ENCODE peak calls at places on chromosomes 5 and 9, in ten cellular contexts. I is breast epithelium, H is sigmoid colon, F is prostate gland, T is stomach, J is spleen, Q is HCT116, S is K562, M is GM12878, Z is H1. C is an unnamed sample.
A peak's percentile ranks its signal among the peaks of the same experiment; 100 is the strongest.

GRCh38 chr9:38008168-38009034 is 60.6 kb downstream of the SHB start:
- DNase-seq in Q (peak; percentile 82), S (peak; percentile 72), H (no peak), T (peak; percentile 35), Z (no peak), J (no peak), M (peak; percentile 56), F (peak; percentile 64), I (peak; percentile 64), C (no peak)

GRCh38 chr5:31987985-31988710 is 186.0 kb downstream of the GOLPH3 start:
- DNase-seq in J (peak; percentile 15), Z (no peak), F (no peak), I (no peak), Q (peak; percentile 77), S (no peak), T (no peak), H (no peak), M (no peak), C (no peak)

GRCh38 chr5:92758552-92758951 is 822.5 kb downstream of the NR2F1-AS1 start:
- DNase-seq in M (no peak), H (no peak), F (no peak), I (no peak), Q (no peak), T (no peak), S (no peak), J (no peak), Z (no peak), C (no peak)

GRCh38 chr5:144697847-144698262 is 527.2 kb downstream of the KCTD16 start:
- DNase-seq in H (no peak), T (no peak), I (no peak), Q (no peak), M (no peak), Z (no peak), F (no peak), S (no peak), J (no peak), C (no peak)

GRCh38 chr5:93395010-93395409 is 186.0 kb downstream of the NR2F1-AS1 start:
- DNase-seq in H (no peak), F (no peak), T (no peak), J (no peak), S (no peak), I (no peak), Z (no peak), M (no peak), Q (no peak), C (no peak)

GRCh38 chr9:106708147-106708838 is 154.7 kb upstream of the ZNF462 start:
- DNase-seq in S (no peak), Z (no peak), F (no peak), Q (no peak), J (no peak), M (no peak), H (no peak), T (no peak), I (no peak), C (no peak)

GRCh38 chr5:14199902-14200301 is 56.8 kb downstream of the TRIO start:
- DNase-seq in M (no peak), I (no peak), F (no peak), Z (no peak), S (no peak), T (no peak), Q (no peak), H (no peak), J (no peak), C (no peak)

GRCh38 chr9:118829334-118829733 is 539.9 kb downstream of the BRINP1 start:
- DNase-seq in M (no peak), Z (no peak), S (no peak), J (no peak), T (no peak), F (no peak), Q (no peak), H (no peak), I (no peak), C (no peak)

GRCh38 chr5:52800394-52801213 is 12.9 kb downstream of the ITGA1 start:
- DNase-seq in M (no peak), H (peak; percentile 84), Z (peak; percentile 60), T (peak; percentile 73), I (peak; percentile 51), F (peak; percentile 55), S (peak; percentile 40), J (peak; percentile 91), Q (no peak), C (no peak)

GRCh38 chr9:133140174-133140505 is 19.1 kb upstream of the RALGDS start:
- DNase-seq in M (no peak), I (no peak), S (no peak), Z (no peak), H (no peak), J (no peak), F (no peak), T (no peak), Q (no peak), C (no peak)

GRCh38 chr9:133142657-133143592 is 20.8 kb downstream of the GBGT1 start:
- DNase-seq in F (no peak), J (peak; percentile 79), Z (no peak), T (peak; percentile 25), S (no peak), H (no peak), I (no peak), Q (no peak), M (no peak), C (no peak)

GRCh38 chr9:133143639-133144141 is 20.0 kb downstream of the GBGT1 start:
- DNase-seq in J (no peak), Z (no peak), I (no peak), S (no peak), M (no peak), T (peak; percentile 24), F (no peak), Q (no peak), H (no peak), C (no peak)

GRCh38 chr9:133140606-133141005 is 19.6 kb upstream of the RALGDS start:
- DNase-seq in J (no peak), I (no peak), Q (no peak), S (no peak), M (no peak), Z (no peak), F (no peak), H (no peak), T (no peak), C (no peak)

GRCh38 chr9:133141833-133142594 is 21.0 kb upstream of the RALGDS start:
- DNase-seq in M (no peak), S (no peak), I (peak; percentile 70), F (peak; percentile 36), J (peak; percentile 89), Z (no peak), T (peak; percentile 88), H (peak; percentile 75), Q (no peak), C (no peak)
- TF ChIP-seq POLR2AphosphoS5 in M (peak; percentile 46), S (no peak), I (no peak), F (no peak), J (peak; percentile 60), Z (no peak), T (peak; percentile 36), H (no peak), Q (no peak), C (no peak)

DNA sequence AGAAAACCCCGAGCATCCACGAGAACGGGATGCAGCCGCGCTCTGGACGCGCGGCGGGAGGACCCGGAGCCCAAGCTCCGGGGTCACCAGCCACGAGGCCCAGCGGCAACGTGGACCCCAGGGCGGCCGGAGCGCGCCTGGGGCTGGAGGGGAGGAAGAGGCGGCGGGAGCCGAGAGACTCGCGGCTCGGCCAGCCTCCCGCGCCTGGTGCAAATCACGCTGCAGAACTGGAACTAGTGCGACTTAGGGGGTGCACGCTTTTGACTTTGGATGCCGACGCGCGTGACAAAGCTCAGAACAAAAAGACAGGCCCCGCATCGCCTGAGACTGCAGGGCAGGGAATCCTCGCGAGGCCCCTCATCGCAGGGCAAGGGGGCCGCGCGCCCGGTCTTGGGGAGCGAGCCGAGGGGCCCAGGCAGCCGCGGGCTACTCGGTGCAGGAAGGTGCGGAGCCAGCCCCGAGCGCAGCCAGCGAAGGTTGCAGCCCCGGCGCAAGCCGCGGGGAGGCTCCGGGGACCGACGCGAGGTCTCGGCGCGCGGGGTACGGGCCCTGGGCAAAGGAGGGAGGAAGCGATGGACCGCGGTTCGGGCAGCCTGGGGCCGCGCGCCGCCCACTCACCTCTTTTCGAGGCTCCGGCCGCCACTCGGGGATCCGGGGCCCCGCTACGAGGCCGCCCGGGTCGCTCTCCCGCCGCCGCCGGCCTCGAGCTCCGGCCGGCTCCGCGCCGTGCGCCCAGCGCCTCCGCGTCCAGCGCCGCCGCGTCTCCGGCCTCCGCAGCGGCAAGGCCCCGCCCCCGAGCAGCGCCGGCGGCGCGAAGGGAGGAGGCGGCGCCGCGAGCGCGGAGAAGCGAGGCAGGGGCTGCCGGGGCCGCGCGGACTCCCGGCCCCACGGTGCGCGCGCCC is at the start of gene GOLM1:
- DNase-seq in T (peak; percentile 58), Z (peak; percentile 74), F (peak; percentile 17), S (peak; percentile 43), J (peak; percentile 82), I (no peak), Q (no peak), H (peak; percentile 73), M (no peak), C (no peak)
- TF ChIP-seq POLR2A in T (no peak), Z (peak; percentile 62), F (no peak), S (no peak), J (no peak), I (no peak), Q (peak; percentile 82), H (no peak), M (peak; percentile 36), C (no peak)

DNA sequence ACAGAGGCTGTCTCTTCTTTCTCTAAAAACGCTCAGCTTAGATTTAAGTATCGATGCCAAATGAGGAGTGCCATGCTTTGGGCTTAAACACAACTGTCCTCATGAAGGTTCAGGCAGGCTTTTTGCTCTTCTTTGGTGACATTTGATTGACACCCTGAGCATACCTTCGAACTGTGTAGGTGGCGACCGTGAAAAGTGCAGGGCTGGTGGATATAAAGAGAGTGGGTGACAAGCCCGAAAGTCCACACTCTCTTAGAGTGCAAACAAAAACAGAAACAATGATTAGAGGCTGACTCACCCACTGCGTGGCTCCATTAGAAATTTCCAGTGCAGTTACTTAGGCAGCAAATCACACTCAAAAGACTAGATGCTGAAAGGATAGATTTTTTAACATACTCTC is 141.7 kb downstream of the SYK start:
- DNase-seq in S (no peak), I (no peak), Q (no peak), T (no peak), M (no peak), J (no peak), Z (no peak), H (no peak), F (no peak), C (no peak)
- TF ChIP-seq CTCF in S (no peak), I (no peak), Q (no peak), T (no peak), M (no peak), J (no peak), Z (no peak), H (no peak), F (no peak), C (no peak)

DNA sequence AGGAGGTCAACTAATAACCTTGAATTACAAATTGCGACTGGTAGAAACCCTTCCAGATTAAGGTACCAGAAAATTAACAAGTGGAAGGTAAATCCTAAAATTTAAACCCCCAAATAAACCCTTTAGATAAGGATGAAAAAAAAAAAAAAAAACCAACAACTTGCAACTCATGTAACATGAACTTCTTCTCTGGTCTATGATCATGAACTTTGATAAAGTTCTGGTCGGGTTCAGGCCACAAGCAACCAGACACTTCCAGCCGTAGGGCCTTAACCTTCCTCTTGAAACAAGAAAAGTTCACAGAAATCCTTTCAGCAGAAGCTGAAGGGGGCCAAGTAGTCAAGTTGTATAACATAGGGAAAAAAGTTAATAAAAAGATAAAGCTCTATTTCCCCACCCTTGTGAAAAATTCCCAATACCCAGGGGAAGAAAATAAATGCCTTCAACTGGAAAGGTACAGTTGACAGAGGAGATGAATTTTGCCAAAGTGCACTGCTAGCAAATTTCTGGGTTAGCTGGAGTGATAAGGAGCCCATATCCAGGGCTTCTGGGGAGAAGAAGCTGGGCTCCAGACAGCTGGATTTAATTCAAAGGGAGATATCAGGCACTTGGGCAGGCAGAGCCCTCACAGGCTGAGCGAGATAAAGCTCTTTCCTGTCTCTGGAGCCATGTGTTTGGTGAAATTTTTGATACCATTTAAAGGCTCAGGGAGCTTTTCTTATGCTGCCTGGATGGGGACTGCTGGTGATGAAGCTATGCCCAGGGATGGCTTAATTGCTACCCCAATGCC is 234.2 kb upstream of the PANK3 start:
- DNase-seq in H (no peak), F (no peak), T (no peak), Z (no peak), I (no peak), S (peak; percentile 46), M (no peak), J (no peak), Q (no peak), C (no peak)
- TF ChIP-seq POLR2AphosphoS5 in H (no peak), F (no peak), T (no peak), Z (no peak), I (no peak), S (peak; percentile 95), M (no peak), J (no peak), Q (no peak), C (no peak)

C was measured in esophagus muscularis mucosa.